ENCODE peak calls at places on chromosomes 1 and 21, in six cellular contexts. One of them, this sample, is unnamed.

GRCh38 chr1:35680271-35680670 is 38.4 kb downstream of the C1orf216 start:
- DNase-seq in mesothelial cell of epicardium: no peak
- DNase-seq in osteocyte: no peak
- DNase-seq in breast epithelium: no peak
- DNase-seq in RWPE1: no peak
- DNase-seq in left ventricle myocardium inferior: no peak
- DNase-seq in this sample: no peak

GRCh38 chr1:85030536-85030935 is 17.8 kb downstream of the MCOLN3 start:
- DNase-seq in mesothelial cell of epicardium: no peak
- DNase-seq in osteocyte: no peak
- DNase-seq in breast epithelium: no peak
- DNase-seq in RWPE1: no peak
- DNase-seq in left ventricle myocardium inferior: no peak
- DNase-seq in this sample: no peak

GRCh38 chr1:30804381-30804780 is 46.8 kb upstream of the LAPTM5 start:
- DNase-seq in mesothelial cell of epicardium: no peak
- DNase-seq in osteocyte: no peak
- DNase-seq in breast epithelium: no peak
- DNase-seq in RWPE1: no peak
- DNase-seq in left ventricle myocardium inferior: no peak
- DNase-seq in this sample: no peak

GRCh38 chr21:34807881-34808568 is 139.2 kb downstream of the CLIC6 start:
- DNase-seq in mesothelial cell of epicardium: no peak
- DNase-seq in osteocyte: no peak
- DNase-seq in breast epithelium: no peak
- DNase-seq in RWPE1: peak
- DNase-seq in left ventricle myocardium inferior: no peak
- DNase-seq in this sample: no peak

GRCh38 chr1:39960461-39960958 is 5.6 kb downstream of the MFSD2A start:
- DNase-seq in mesothelial cell of epicardium: no peak
- DNase-seq in osteocyte: no peak
- DNase-seq in breast epithelium: no peak
- DNase-seq in RWPE1: peak
- DNase-seq in left ventricle myocardium inferior: peak
- DNase-seq in this sample: peak

GRCh38 chr1:62381831-62382505 is 54.9 kb upstream of the USP1 start:
- DNase-seq in mesothelial cell of epicardium: no peak
- DNase-seq in osteocyte: no peak
- DNase-seq in breast epithelium: no peak
- DNase-seq in RWPE1: no peak
- DNase-seq in left ventricle myocardium inferior: no peak
- DNase-seq in this sample: no peak

GRCh38 chr1:226248091-226248490 is 24.6 kb downstream of the MIXL1 start:
- DNase-seq in mesothelial cell of epicardium: no peak
- DNase-seq in osteocyte: no peak
- DNase-seq in breast epithelium: no peak
- DNase-seq in RWPE1: no peak
- DNase-seq in left ventricle myocardium inferior: no peak
- DNase-seq in this sample: no peak

GRCh38 chr1:110187139-110187890 is 22.8 kb upstream of the KCNC4 start:
- DNase-seq in mesothelial cell of epicardium: no peak
- DNase-seq in osteocyte: peak
- DNase-seq in breast epithelium: no peak
- DNase-seq in RWPE1: no peak
- DNase-seq in left ventricle myocardium inferior: no peak
- DNase-seq in this sample: no peak

GRCh38 chr1:178310685-178311105 is 186.1 kb downstream of the CLEC20A start:
- DNase-seq in mesothelial cell of epicardium: no peak
- DNase-seq in osteocyte: no peak
- DNase-seq in breast epithelium: no peak
- DNase-seq in RWPE1: peak
- DNase-seq in left ventricle myocardium inferior: no peak
- DNase-seq in this sample: no peak

GRCh38 chr1:180186831-180187230 is 32.2 kb downstream of the QSOX1 start:
- DNase-seq in mesothelial cell of epicardium: no peak
- DNase-seq in osteocyte: no peak
- DNase-seq in breast epithelium: no peak
- DNase-seq in RWPE1: no peak
- DNase-seq in left ventricle myocardium inferior: no peak
- DNase-seq in this sample: no peak

GRCh38 chr1:3229081-3229725 is 160.2 kb downstream of the PRDM16 start:
- DNase-seq in mesothelial cell of epicardium: no peak
- DNase-seq in osteocyte: no peak
- DNase-seq in breast epithelium: no peak
- DNase-seq in RWPE1: no peak
- DNase-seq in left ventricle myocardium inferior: no peak
- DNase-seq in this sample: no peak

GRCh38 chr1:244276646-244277045 is 175.1 kb downstream of the ADSS2 start:
- DNase-seq in mesothelial cell of epicardium: no peak
- DNase-seq in osteocyte: no peak
- DNase-seq in breast epithelium: no peak
- DNase-seq in RWPE1: no peak
- DNase-seq in left ventricle myocardium inferior: no peak
- DNase-seq in this sample: no peak

GRCh38 chr1:8211620-8212442 is 106.1 kb upstream of the SLC45A1 start:
- DNase-seq in mesothelial cell of epicardium: no peak
- DNase-seq in osteocyte: peak
- DNase-seq in breast epithelium: no peak
- DNase-seq in RWPE1: peak
- DNase-seq in left ventricle myocardium inferior: no peak
- DNase-seq in this sample: no peak

GRCh38 chr1:221856188-221857093 is 114.6 kb upstream of the DUSP10 start:
- DNase-seq in mesothelial cell of epicardium: no peak
- DNase-seq in osteocyte: no peak
- DNase-seq in breast epithelium: no peak
- DNase-seq in RWPE1: peak
- DNase-seq in left ventricle myocardium inferior: no peak
- DNase-seq in this sample: no peak
- TF ChIP-seq CTCF in mesothelial cell of epicardium: no peak
- TF ChIP-seq CTCF in osteocyte: no peak
- TF ChIP-seq CTCF in breast epithelium: no peak
- TF ChIP-seq CTCF in RWPE1: no peak
- TF ChIP-seq CTCF in left ventricle myocardium inferior: no peak
- TF ChIP-seq CTCF in this sample: no peak

GRCh38 chr1:190615818-190616217 is 138.2 kb upstream of the BRINP3 start:
- DNase-seq in mesothelial cell of epicardium: no peak
- DNase-seq in osteocyte: no peak
- DNase-seq in breast epithelium: no peak
- DNase-seq in RWPE1: no peak
- DNase-seq in left ventricle myocardium inferior: no peak
- DNase-seq in this sample: no peak
- TF ChIP-seq CTCF in mesothelial cell of epicardium: no peak
- TF ChIP-seq CTCF in osteocyte: no peak
- TF ChIP-seq CTCF in breast epithelium: no peak
- TF ChIP-seq CTCF in RWPE1: no peak
- TF ChIP-seq CTCF in left ventricle myocardium inferior: no peak
- TF ChIP-seq CTCF in this sample: no peak

DNA sequence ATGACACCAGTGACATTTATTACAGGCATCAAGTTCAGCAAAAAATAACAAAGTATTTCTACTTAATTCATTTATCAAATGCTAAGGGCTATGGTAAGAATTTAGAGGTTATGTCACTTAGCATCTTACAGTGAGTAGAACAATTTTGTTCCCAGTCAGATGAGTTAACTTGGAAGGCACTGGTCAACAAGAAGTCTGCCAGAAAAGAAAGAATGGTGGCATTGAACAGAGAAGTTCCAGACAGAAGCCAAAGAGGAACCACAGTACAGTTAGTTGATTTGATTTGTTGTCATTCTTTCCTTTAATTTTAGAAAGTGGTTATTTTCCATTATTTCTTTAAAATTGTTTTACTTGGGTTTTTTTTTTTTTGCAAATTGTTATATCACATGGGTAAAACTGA is 232.2 kb upstream of the PKN2 start:
- DNase-seq in mesothelial cell of epicardium: no peak
- DNase-seq in osteocyte: no peak
- DNase-seq in breast epithelium: no peak
- DNase-seq in RWPE1: no peak
- DNase-seq in left ventricle myocardium inferior: no peak
- DNase-seq in this sample: no peak
- TF ChIP-seq CTCF in mesothelial cell of epicardium: no peak
- TF ChIP-seq CTCF in osteocyte: no peak
- TF ChIP-seq CTCF in breast epithelium: no peak
- TF ChIP-seq CTCF in RWPE1: no peak
- TF ChIP-seq CTCF in left ventricle myocardium inferior: no peak
- TF ChIP-seq CTCF in this sample: no peak

DNA sequence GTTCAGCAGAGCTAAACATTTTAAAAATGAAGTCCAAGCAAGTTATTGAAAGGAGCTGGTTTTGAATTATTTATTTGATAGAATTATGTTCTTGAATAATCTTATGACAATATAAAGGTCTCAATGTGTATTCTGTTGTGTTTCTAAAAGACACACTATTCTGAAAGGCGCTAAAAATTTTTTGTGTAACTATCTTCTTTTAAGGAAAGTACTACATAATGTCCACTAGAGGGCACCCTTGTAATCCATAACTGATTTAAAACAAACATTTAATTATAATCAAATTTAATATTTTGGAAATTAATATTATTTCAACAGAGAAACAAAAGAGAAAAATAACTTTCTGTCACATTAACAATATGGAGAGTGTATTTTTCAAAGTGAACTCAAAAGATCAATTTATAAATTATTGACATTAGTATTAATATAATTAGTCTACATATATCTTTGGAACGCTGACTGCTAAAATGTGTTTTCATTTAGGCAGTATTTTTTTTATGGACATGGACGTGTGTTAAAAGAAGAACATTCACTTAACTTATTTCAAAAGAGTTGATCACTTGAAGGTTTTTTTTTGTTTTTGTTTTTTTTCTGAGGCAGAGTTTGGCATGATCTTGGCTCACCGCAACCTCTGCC is 248.4 kb downstream of the DENND1B start:
- DNase-seq in mesothelial cell of epicardium: no peak
- DNase-seq in osteocyte: no peak
- DNase-seq in breast epithelium: no peak
- DNase-seq in RWPE1: peak
- DNase-seq in left ventricle myocardium inferior: no peak
- DNase-seq in this sample: no peak
- TF ChIP-seq CTCF in mesothelial cell of epicardium: peak
- TF ChIP-seq CTCF in osteocyte: peak
- TF ChIP-seq CTCF in breast epithelium: peak
- TF ChIP-seq CTCF in RWPE1: peak
- TF ChIP-seq CTCF in left ventricle myocardium inferior: peak
- TF ChIP-seq CTCF in this sample: peak

GRCh38 chr1:153513023-153513422 is 22.8 kb downstream of the S100A6 start:
- DNase-seq in mesothelial cell of epicardium: no peak
- DNase-seq in osteocyte: no peak
- DNase-seq in breast epithelium: no peak
- DNase-seq in RWPE1: no peak
- DNase-seq in left ventricle myocardium inferior: no peak
- DNase-seq in this sample: no peak
- TF ChIP-seq CTCF in mesothelial cell of epicardium: no peak
- TF ChIP-seq CTCF in osteocyte: no peak
- TF ChIP-seq CTCF in breast epithelium: no peak
- TF ChIP-seq CTCF in RWPE1: no peak
- TF ChIP-seq CTCF in left ventricle myocardium inferior: peak
- TF ChIP-seq CTCF in this sample: no peak